ENCODE peak calls at places on chromosomes 5 and 9, in six cellular contexts. M is AG10803; S is GM12878; R is mucosa of descending colon; F is SW480; J is stimulated activated CD4-positive, alpha-beta T cell treated with anti-CD3 and anti-CD28 coated beads, Interleukin-2, amount 100 ng/mL, for 48 hours. U is an unnamed sample.

GRCh38 chr5:88845081-88845697 is 37.8 kb downstream of the MEF2C start:
- DNase-seq in M (no peak), S (peak; percentile 73), R (no peak), F (no peak), J (no peak), U (no peak)

GRCh38 chr9:128116104-128117083 is 11.1 kb downstream of the PTGES2 start:
- DNase-seq in M (no peak), S (no peak), R (peak; percentile 56), F (no peak), J (no peak), U (no peak)

GRCh38 chr5:143261748-143262392 is 141.6 kb downstream of the NR3C1 start:
- DNase-seq in M (peak; percentile 62), S (no peak), R (no peak), F (no peak), J (no peak), U (no peak)

GRCh38 chr9:136049451-136050265 is 45.4 kb downstream of the NACC2 start:
- DNase-seq in M (no peak), S (no peak), R (no peak), F (no peak), J (no peak), U (no peak)

GRCh38 chr9:136096505-136097001 is 1.5 kb upstream of the NACC2 start:
- DNase-seq in M (no peak), S (no peak), R (no peak), F (no peak), J (no peak), U (no peak)

GRCh38 chr5:130642461-130642860 is 522.6 kb downstream of the HINT1 start:
- DNase-seq in M (no peak), S (no peak), R (no peak), F (no peak), J (no peak), U (no peak)

GRCh38 chr5:41068169-41068568 is 3.0 kb downstream of the MROH2B start:
- DNase-seq in M (no peak), S (no peak), R (no peak), F (no peak), J (no peak), U (no peak)

GRCh38 chr5:132142459-132142858 is 68.9 kb downstream of the CSF2 start:
- DNase-seq in M (no peak), S (no peak), R (no peak), F (peak; percentile 15), J (no peak), U (no peak)

GRCh38 chr5:15897609-15898008 is 282.0 kb downstream of the MARCHF11 start:
- DNase-seq in M (peak; percentile 54), S (no peak), R (no peak), F (no peak), J (no peak), U (no peak)

GRCh38 chr5:10511741-10512640 is 51.9 kb upstream of the ANKRD33B start:
- DNase-seq in M (no peak), S (no peak), R (no peak), F (no peak), J (no peak), U (no peak)

GRCh38 chr5:112735702-112736101 is 2.0 kb upstream of the APC start:
- DNase-seq in M (peak; percentile 64), S (no peak), R (no peak), F (no peak), J (no peak), U (no peak)

GRCh38 chr9:125156551-125156950 is 13.2 kb upstream of the SCAI start:
- DNase-seq in M (no peak), S (no peak), R (no peak), F (no peak), J (no peak), U (no peak)

GRCh38 chr9:123943671-123944070 is 13.7 kb upstream of the DENND1A start:
- DNase-seq in M (no peak), S (no peak), R (no peak), F (no peak), J (no peak), U (no peak)

U was measured in neural crest cell.